ENCODE peak calls at places on chromosomes 2 and 18, in eight cellular contexts. V is fibroblast of gingiva, U is NCI-H2029 treated with DMSO at 0.1 percent for 48 hours, Z is GOT3, C is SW480, S is ELF-1, W is sigmoid colon, O is cerebellar cortex. B is an unnamed sample.
A peak's percentile ranks its signal among the peaks of the same experiment; 100 is the strongest.

GRCh38 chr2:21059885-21060610 is 16.2 kb upstream of the APOB start:
- DNase-seq in V (no peak), Z (no peak), O (no peak), C (no peak), U (no peak), W (no peak), S (no peak), B (no peak)

GRCh38 chr2:8282858-8283252 is 399.0 kb upstream of the ID2 start:
- DNase-seq in V (no peak), Z (no peak), U (no peak), W (no peak), S (no peak), C (no peak), O (no peak), B (no peak)

GRCh38 chr18:23281626-23282436 is 146.5 kb downstream of the CABLES1 start:
- DNase-seq in W (peak; percentile 17), C (no peak), V (peak; percentile 94), Z (peak; percentile 4), S (peak; percentile 81), U (no peak), O (no peak), B (no peak)

GRCh38 chr18:48819781-48820482 is 130.8 kb downstream of the SMAD7 start:
- DNase-seq in S (no peak), V (no peak), O (no peak), C (no peak), W (peak; percentile 46), U (no peak), Z (no peak), B (no peak)

GRCh38 chr2:57862153-57862552 is 184.5 kb upstream of the VRK2 start:
- DNase-seq in U (no peak), O (no peak), S (no peak), W (no peak), Z (no peak), V (no peak), C (no peak), B (no peak)

GRCh38 chr2:226411206-226411605 is 388.4 kb downstream of the IRS1 start:
- DNase-seq in S (no peak), V (no peak), O (no peak), Z (no peak), U (no peak), C (no peak), W (no peak), B (no peak)

GRCh38 chr2:43083710-43084698 is 142.4 kb downstream of the ZFP36L2 start:
- DNase-seq in Z (no peak), C (no peak), U (no peak), W (peak; percentile 88), S (peak; percentile 84), V (peak; percentile 91), O (peak; percentile 18), B (no peak)

GRCh38 chr2:164969909-164970690 is 14.8 kb upstream of the SLC38A11 start:
- DNase-seq in O (no peak), U (no peak), V (no peak), S (no peak), Z (no peak), W (no peak), C (no peak), B (no peak)

GRCh38 chr18:79644666-79645057 is 34.9 kb upstream of the CTDP1 start:
- DNase-seq in Z (no peak), W (peak; percentile 66), U (no peak), S (no peak), V (peak; percentile 53), C (no peak), O (no peak), B (no peak)

GRCh38 chr2:113926314-113926713 is 36.4 kb downstream of the ACTR3 start:
- DNase-seq in S (no peak), C (no peak), O (no peak), U (no peak), W (no peak), Z (no peak), V (no peak), B (no peak)

GRCh38 chr2:61758991-61759390 is 94.9 kb downstream of the FAM161A start:
- DNase-seq in U (no peak), V (peak; percentile 97), O (no peak), S (no peak), C (no peak), W (no peak), Z (no peak), B (no peak)

GRCh38 chr18:25814841-25815458 is 275.5 kb downstream of the SS18 start:
- DNase-seq in S (no peak), V (no peak), U (no peak), W (no peak), O (no peak), C (no peak), Z (no peak), B (no peak)

GRCh38 chr2:71535526-71535925 is 82.2 kb downstream of the DYSF start:
- DNase-seq in V (no peak), W (peak; percentile 29), Z (no peak), S (no peak), O (no peak), C (no peak), U (no peak), B (no peak)

GRCh38 chr18:10559566-10560456 is 34.0 kb downstream of the NAPG start:
- DNase-seq in V (no peak), U (no peak), O (peak; percentile 11), W (peak; percentile 69), C (no peak), S (no peak), Z (no peak), B (no peak)

GRCh38 chr2:54945401-54946219 is 104.6 kb downstream of the RTN4 start:
- DNase-seq in Z (peak; percentile 40), W (peak; percentile 85), O (peak; percentile 65), U (no peak), C (no peak), S (peak; percentile 24), V (peak; percentile 95), B (no peak)

GRCh38 chr2:85666435-85666924 is 1.5 kb downstream of the SFTPB start:
- DNase-seq in V (no peak), O (no peak), S (no peak), C (no peak), W (peak; percentile 68), Z (no peak), U (no peak), B (no peak)

GRCh38 chr18:12302391-12303147 is 5.5 kb upstream of the TUBB6 start:
- DNase-seq in V (no peak), U (no peak), W (peak; percentile 54), Z (no peak), O (no peak), C (no peak), S (no peak), B (no peak)

GRCh38 chr2:20617081-20617575 is 33.8 kb downstream of the HS1BP3 start:
- DNase-seq in U (peak; percentile 2), O (no peak), W (peak; percentile 96), V (no peak), C (no peak), Z (no peak), S (peak; percentile 80), B (no peak)

GRCh38 chr2:182816856-182817255 is 49.6 kb downstream of the FRZB start:
- DNase-seq in C (no peak), Z (no peak), V (peak; percentile 27), S (no peak), W (no peak), U (no peak), O (no peak), B (no peak)

GRCh38 chr18:74281011-74281638 is 10.6 kb downstream of the CYB5A start:
- DNase-seq in V (no peak), O (peak; percentile 95), W (no peak), Z (no peak), U (no peak), C (no peak), S (peak; percentile 90), B (no peak)

GRCh38 chr2:217279130-217279529 is 419.3 kb upstream of the TNP1 start:
- DNase-seq in O (no peak), U (no peak), W (no peak), S (no peak), V (peak; percentile 54), Z (no peak), C (no peak), B (no peak)

GRCh38 chr18:78926243-78926615 is 53.4 kb upstream of the SALL3 start:
- DNase-seq in O (no peak), C (no peak), W (no peak), S (no peak), V (no peak), U (no peak), Z (no peak), B (no peak)

GRCh38 chr2:63698825-63699548 is 110.2 kb downstream of the MDH1 start:
- DNase-seq in W (peak; percentile 84), O (peak; percentile 40), Z (peak; percentile 42), U (peak; percentile 26), C (peak; percentile 57), S (peak; percentile 86), V (peak; percentile 83), B (peak; percentile 52)

GRCh38 chr18:50469380-50469781 is 90.5 kb upstream of the MAPK4 start:
- DNase-seq in U (no peak), W (no peak), Z (no peak), V (peak; percentile 3), S (no peak), C (no peak), O (no peak), B (no peak)

GRCh38 chr2:219122197-219122965 is 38.2 kb downstream of the NHEJ1 start:
- DNase-seq in V (peak; percentile 11), S (no peak), C (no peak), U (no peak), Z (no peak), W (no peak), O (no peak), B (no peak)

GRCh38 chr2:25369876-25370275 is 28.2 kb upstream of the DNMT3A start:
- DNase-seq in S (no peak), O (no peak), U (no peak), C (no peak), W (no peak), Z (no peak), V (no peak), B (no peak)

GRCh38 chr2:98487806-98488189 is 43.1 kb downstream of the INPP4A start:
- DNase-seq in S (no peak), U (peak; percentile 70), C (peak; percentile 46), W (peak; percentile 40), O (peak; percentile 42), Z (no peak), V (no peak), B (no peak)

GRCh38 chr18:79422022-79422782 is 26.5 kb downstream of the NFATC1 start:
- DNase-seq in Z (no peak), W (no peak), V (peak; percentile 61), S (no peak), O (no peak), U (no peak), C (no peak), B (no peak)

GRCh38 chr18:60277855-60278480 is 94.6 kb downstream of the MC4R start:
- DNase-seq in Z (no peak), S (no peak), C (no peak), O (no peak), U (no peak), V (no peak), W (no peak), B (peak; percentile 76)

GRCh38 chr2:86360781-86361180 is 23.4 kb upstream of the REEP1 start:
- DNase-seq in W (no peak), U (no peak), O (no peak), Z (no peak), V (no peak), C (no peak), S (peak; percentile 36), B (no peak)

GRCh38 chr18:25364732-25365131 is 12.8 kb upstream of the ZNF521 start:
- DNase-seq in W (no peak), V (no peak), Z (no peak), C (no peak), S (no peak), O (no peak), U (no peak), B (no peak)

GRCh38 chr2:216429403-216429802 is 17.1 kb downstream of the SMARCAL1 start:
- DNase-seq in V (no peak), O (no peak), Z (no peak), C (no peak), W (no peak), S (no peak), U (no peak), B (no peak)